ENCODE peak calls at places on chromosomes 4 and X, in nine cellular contexts. E is epithelial cell of esophagus; U is AG04449; I is pancreas; J is CD8-positive, alpha-beta T cell; M is PC-3; C is choroid plexus epithelial cell; A is astrocyte of the cerebellum; K is cardiac fibroblast. Q is an unnamed sample.

GRCh38 chr4:6984611-6985115 is 58.5 kb upstream of the TADA2B start:
- DNase-seq in K (no peak), C (no peak), I (no peak), M (no peak), U (no peak), E (no peak), J (no peak), A (no peak), Q (no peak)

GRCh38 chrX:96685205-96686099 is 810 bp downstream of the DIAPH2 start:
- DNase-seq in C (peak), K (peak), E (peak), U (no peak), M (peak), I (peak), J (peak), A (no peak), Q (peak)

GRCh38 chrX:99800016-99800415 is 610.1 kb downstream of the PCDH19 start:
- DNase-seq in A (no peak), M (no peak), U (no peak), C (no peak), I (no peak), E (no peak), K (no peak), J (no peak), Q (no peak)

GRCh38 chr4:159216834-159217233 is 114.0 kb downstream of the RAPGEF2 start:
- DNase-seq in K (no peak), M (no peak), J (no peak), C (no peak), I (no peak), E (no peak), U (no peak), A (no peak), Q (no peak)

GRCh38 chr4:151540728-151541437 is 131.9 kb downstream of the FHIP1A start:
- DNase-seq in A (peak), I (no peak), E (peak), M (peak), J (no peak), U (peak), C (peak), K (peak), Q (no peak)

GRCh38 chr4:52646096-52646495 is 13.0 kb downstream of the USP46 start:
- DNase-seq in E (no peak), A (no peak), I (no peak), U (no peak), C (no peak), M (no peak), K (no peak), J (no peak), Q (no peak)

GRCh38 chrX:74923942-74924448 is 1.3 kb downstream of the NEXMIF start:
- DNase-seq in A (no peak), I (peak), U (no peak), M (no peak), C (no peak), E (no peak), K (no peak), J (no peak), Q (peak)

GRCh38 chrX:153971124-153971631 is 440 bp downstream of the HCFC1 start:
- DNase-seq in C (peak), J (peak), M (peak), I (peak), U (peak), E (peak), K (peak), A (peak), Q (peak)

GRCh38 chr4:26780524-26780923 is 80.1 kb upstream of the STIM2 start:
- DNase-seq in U (no peak), C (peak), E (peak), I (no peak), M (peak), A (no peak), J (no peak), K (peak), Q (no peak)

GRCh38 chr4:157220026-157220881 is at the start of gene GRIA2:
- DNase-seq in J (no peak), K (peak), E (peak), A (peak), U (no peak), C (peak), I (peak), M (no peak), Q (peak)

GRCh38 chrX:24023972-24024664 is 2.9 kb downstream of the KLHL15 start:
- DNase-seq in A (no peak), K (peak), J (no peak), I (no peak), U (no peak), C (peak), M (peak), E (no peak), Q (no peak)

GRCh38 chrX:47574609-47575325 is 7.5 kb upstream of the TIMP1 start:
- DNase-seq in A (no peak), C (no peak), U (no peak), J (no peak), K (no peak), I (no peak), M (no peak), E (no peak), Q (no peak)

GRCh38 chrX:17525266-17525665 is 150.3 kb downstream of the NHS start:
- DNase-seq in K (no peak), C (no peak), A (no peak), E (no peak), J (no peak), M (no peak), U (no peak), I (no peak), Q (no peak)

GRCh38 chr4:6504900-6505496 is 32.6 kb upstream of the PPP2R2C start:
- DNase-seq in M (no peak), A (no peak), K (no peak), J (no peak), U (no peak), I (no peak), E (no peak), C (peak), Q (no peak)

GRCh38 chrX:152824841-152825374 is 5.6 kb downstream of the CETN2 start:
- DNase-seq in K (peak), M (peak), A (no peak), I (no peak), E (peak), J (no peak), U (no peak), C (no peak), Q (no peak)

GRCh38 chrX:30570505-30570904 is 7.1 kb downstream of the TASL start:
- DNase-seq in E (peak), M (peak), K (peak), I (no peak), J (no peak), U (no peak), A (peak), C (peak), Q (no peak)

GRCh38 chr4:36226430-36227227 is 17.7 kb downstream of the ARAP2 start:
- DNase-seq in M (no peak), K (no peak), C (no peak), U (no peak), J (no peak), A (no peak), I (no peak), E (no peak), Q (no peak)

GRCh38 chrX:119852410-119853353 is at the start of gene UPF3B:
- DNase-seq in J (peak), U (peak), C (peak), M (peak), A (peak), I (peak), E (peak), K (peak), Q (peak)

GRCh38 chr4:67749286-67749685 is 4.9 kb downstream of the GNRHR start:
- DNase-seq in C (no peak), J (no peak), A (no peak), I (no peak), U (no peak), M (no peak), E (no peak), K (no peak), Q (no peak)

GRCh38 chrX:17679820-17680219 is 57.5 kb upstream of the SCML1 start:
- DNase-seq in U (no peak), I (no peak), A (no peak), E (peak), J (no peak), M (no peak), K (no peak), C (no peak), Q (no peak)

GRCh38 chr4:88526221-88526815 is 2.7 kb upstream of the PYURF start:
- DNase-seq in I (no peak), C (peak), E (peak), A (no peak), J (no peak), U (no peak), M (peak), K (peak), Q (no peak)

GRCh38 chrX:774536-774935 is 143.9 kb downstream of the SHOX start:
- DNase-seq in I (no peak), A (no peak), C (no peak), J (no peak), K (no peak), U (no peak), E (no peak), M (no peak), Q (no peak)

GRCh38 chr4:113851816-113852215 is 90.3 kb upstream of the CAMK2D start:
- DNase-seq in C (no peak), M (no peak), J (no peak), A (no peak), U (no peak), K (peak), E (no peak), I (no peak), Q (no peak)

GRCh38 chrX:71913156-71913950 is 2.7 kb downstream of the NHSL2 start:
- DNase-seq in M (no peak), I (no peak), C (no peak), U (no peak), E (no peak), K (no peak), A (no peak), J (no peak), Q (no peak)

GRCh38 chr4:184313058-184313709 is 95.5 kb upstream of the ENPP6 start:
- DNase-seq in E (no peak), M (no peak), I (no peak), A (no peak), U (no peak), K (no peak), J (no peak), C (no peak), Q (no peak)

GRCh38 chr4:84497220-84497834 is 1.8 kb downstream of the NKX6-1 start:
- DNase-seq in K (no peak), I (peak), C (peak), M (no peak), J (no peak), A (no peak), E (no peak), U (no peak), Q (no peak)
- H3K4me3 ChIP-seq in K (no peak), I (peak), C (peak), M (peak), J (no peak), A (peak), E (no peak), U (peak), Q (no peak)

DNA sequence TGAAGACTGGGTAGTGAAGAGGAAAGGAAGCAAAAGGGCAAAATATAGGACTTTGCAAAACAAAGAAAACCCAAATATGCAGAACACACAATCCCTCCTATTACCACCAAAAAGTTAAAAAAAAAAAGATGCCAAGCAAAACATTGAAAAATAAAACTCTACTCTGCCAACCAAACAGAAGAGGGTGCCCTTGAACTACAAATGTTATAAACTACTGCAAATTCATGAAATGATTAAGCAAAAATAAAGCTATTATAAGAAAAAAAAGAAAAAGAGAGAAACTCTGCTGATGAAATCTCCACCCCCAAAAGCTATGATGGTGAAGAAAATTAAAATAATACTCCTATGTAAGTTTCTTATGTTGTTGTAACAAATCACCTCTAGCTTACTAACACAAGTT is 168.5 kb upstream of the STK26 start:
- DNase-seq in C (peak), I (no peak), M (peak), J (no peak), E (peak), K (peak), A (no peak), U (no peak), Q (no peak)
- TF ChIP-seq CTCF in C (no peak), I (no peak), M (peak), J (no peak), E (peak), K (no peak), A (no peak), U (no peak), Q (peak)

GRCh38 chr4:2401610-2401983 is 16.8 kb downstream of the ZFYVE28 start:
- DNase-seq in E (no peak), C (no peak), I (no peak), U (no peak), M (no peak), A (no peak), J (no peak), K (no peak), Q (no peak)

GRCh38 chr4:2402453-2402852 is 16.0 kb downstream of the ZFYVE28 start:
- DNase-seq in U (no peak), C (peak), J (no peak), E (no peak), K (no peak), I (no peak), M (no peak), A (no peak), Q (no peak)

GRCh38 chr4:2400841-2401609 is 17.4 kb downstream of the ZFYVE28 start:
- DNase-seq in I (peak), C (no peak), K (no peak), J (no peak), A (no peak), U (no peak), M (no peak), E (no peak), Q (no peak)

GRCh38 chr4:2402941-2403340 is 15.5 kb downstream of the ZFYVE28 start:
- DNase-seq in U (no peak), K (no peak), A (no peak), C (no peak), J (no peak), M (no peak), I (peak), E (no peak), Q (no peak)

DNA sequence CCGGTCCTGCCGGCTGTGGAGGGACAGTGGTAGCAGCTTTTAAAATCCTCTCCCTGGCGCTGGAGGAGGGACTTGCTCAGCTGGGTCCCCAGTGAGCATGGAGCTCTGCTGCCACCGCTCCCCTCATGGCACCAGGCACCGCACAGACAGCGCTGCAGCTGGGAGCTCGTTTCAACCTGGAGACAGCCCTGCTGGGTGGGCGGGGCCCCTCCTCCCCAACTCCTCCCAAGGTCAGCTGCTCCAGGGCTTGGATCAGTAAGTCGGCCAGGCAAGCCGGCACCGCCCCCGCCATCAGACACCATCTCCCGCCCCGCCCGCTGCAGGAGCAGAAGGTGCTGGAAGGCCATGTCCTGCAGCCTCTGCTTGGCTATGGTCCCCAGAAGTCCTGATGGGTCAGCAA is 16.4 kb downstream of the ZFYVE28 start:
- DNase-seq in C (peak), E (peak), A (no peak), K (peak), I (peak), J (peak), M (peak), U (no peak), Q (peak)
- H3K4me3 ChIP-seq in C (peak), E (no peak), A (peak), K (peak), I (no peak), J (peak), M (peak), U (peak), Q (peak)

GRCh38 chrX:150365051-150365952 is 2.2 kb downstream of the MAMLD1 start:
- DNase-seq in E (peak), K (peak), C (peak), A (no peak), I (peak), M (peak), J (peak), U (no peak), Q (peak)
- TF ChIP-seq CTCF in E (no peak), K (peak), C (peak), A (peak), I (peak), M (peak), J (peak), U (peak), Q (peak)

GRCh38 chr4:39637572-39638357 is 900 bp downstream of the SMIM14 start:
- DNase-seq in M (peak), E (peak), C (peak), J (peak), I (no peak), U (no peak), K (peak), A (peak), Q (peak)

GRCh38 chr4:39636786-39637185 is 1.9 kb downstream of the SMIM14 start:
- DNase-seq in E (no peak), A (no peak), I (no peak), J (peak), C (peak), U (no peak), M (no peak), K (peak), Q (peak)

GRCh38 chr4:39638358-39639239 is at the start of gene SMIM14:
- DNase-seq in I (peak), C (peak), K (peak), J (peak), M (peak), E (peak), A (peak), U (peak), Q (peak)

GRCh38 chr4:39631700-39632079 is 7.0 kb downstream of the SMIM14 start:
- DNase-seq in J (no peak), A (no peak), C (no peak), I (no peak), M (no peak), U (no peak), K (no peak), E (no peak), Q (no peak)

GRCh38 chr4:39635023-39635422 is 3.6 kb downstream of the SMIM14 start:
- DNase-seq in E (peak), U (no peak), K (no peak), I (no peak), C (no peak), J (no peak), M (peak), A (no peak), Q (no peak)
- H3K4me3 ChIP-seq in E (no peak), U (no peak), K (no peak), I (no peak), C (no peak), J (no peak), M (no peak), A (no peak), Q (no peak)

DNA sequence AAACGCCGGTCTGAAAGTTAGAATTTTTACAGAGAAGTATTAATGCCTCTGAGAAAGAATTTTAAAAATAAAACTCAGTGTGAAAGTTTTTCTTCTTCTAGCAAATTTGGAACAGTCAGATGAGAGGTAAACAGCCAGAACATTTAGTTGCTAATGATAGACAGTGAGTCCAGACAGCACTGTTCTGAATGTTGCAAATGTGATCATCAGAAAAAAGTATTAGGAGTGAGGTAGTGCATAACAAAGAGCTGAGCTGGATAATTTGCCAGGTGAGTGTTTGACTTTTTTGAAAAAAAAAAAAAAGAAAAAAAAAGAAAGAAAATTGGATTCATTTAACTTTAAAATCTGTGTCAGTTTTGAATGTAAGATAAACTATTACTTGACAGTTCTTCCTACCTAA is 42.0 kb upstream of the GRPR start:
- DNase-seq in A (no peak), K (no peak), I (no peak), C (no peak), E (no peak), U (no peak), M (no peak), J (no peak), Q (no peak)
- TF ChIP-seq CTCF in A (no peak), K (no peak), I (no peak), C (no peak), E (no peak), U (no peak), M (no peak), J (no peak), Q (no peak)

GRCh38 chrX:11664211-11664888 is 1.4 kb downstream of the ARHGAP6 start:
- DNase-seq in U (no peak), K (peak), I (peak), J (no peak), M (no peak), E (peak), A (no peak), C (peak), Q (peak)
- H3K4me3 ChIP-seq in U (peak), K (peak), I (no peak), J (no peak), M (peak), E (no peak), A (peak), C (peak), Q (peak)

Q was measured in heart right ventricle.